ENCODE peak calls at places on chromosomes 3 and 15, in ten cellular contexts. J is body of pancreas, W is brain microvascular endothelial cell, S is breast epithelium, T is esophagus squamous epithelium, Z is left ventricle myocardium inferior, G is BJ, C is astrocyte, U is upper lobe of right lung, B is A673. N is an unnamed sample. For H3K27me3, the result is how much of the 10 kb centered on the place peaks cover.

GRCh38 chr3:190424478-190425439 is 24.9 kb downstream of the TMEM207 start:
- DNase-seq in J (peak), W (peak), S (peak), T (no peak), Z (peak), G (no peak), C (peak), U (peak), B (peak), N (peak)

GRCh38 chr3:3110299-3110630 is at the start of gene IL5RA:
- DNase-seq in J (no peak), W (no peak), S (no peak), T (no peak), Z (no peak), G (no peak), C (no peak), U (no peak), B (no peak), N (no peak)

GRCh38 chr3:119413603-119414280 is 49.7 kb downstream of the TMEM39A start:
- DNase-seq in J (no peak), W (no peak), S (no peak), T (no peak), Z (no peak), G (no peak), C (no peak), U (no peak), B (peak), N (no peak)

GRCh38 chr3:176755977-176756376 is 441.3 kb downstream of the TBL1XR1 start:
- DNase-seq in J (no peak), W (no peak), S (no peak), T (no peak), Z (no peak), G (no peak), C (no peak), U (no peak), B (no peak), N (no peak)

GRCh38 chr3:178597388-178597787 is 61.2 kb downstream of the KCNMB2 start:
- DNase-seq in J (no peak), W (no peak), S (no peak), T (no peak), Z (no peak), G (no peak), C (no peak), U (no peak), B (no peak), N (no peak)

GRCh38 chr3:180855364-180855763 is 57.1 kb upstream of the FXR1 start:
- DNase-seq in J (no peak), W (no peak), S (no peak), T (no peak), Z (no peak), G (no peak), C (no peak), U (no peak), B (peak), N (no peak)

GRCh38 chr3:114660808-114661207 is 367.0 kb downstream of the TIGIT start:
- DNase-seq in J (no peak), W (no peak), S (no peak), T (no peak), Z (no peak), G (no peak), C (no peak), U (no peak), B (no peak), N (no peak)

GRCh38 chr3:135736740-135737139 is 228.8 kb upstream of the PPP2R3A start:
- DNase-seq in J (no peak), W (peak), S (no peak), T (no peak), Z (no peak), G (no peak), C (no peak), U (no peak), B (peak), N (no peak)

GRCh38 chr3:11914041-11914440 is 67.4 kb upstream of the TAMM41 start:
- DNase-seq in J (no peak), W (no peak), S (no peak), T (no peak), Z (no peak), G (no peak), C (no peak), U (peak), B (no peak), N (peak)

GRCh38 chr15:101539930-101540329 is 50.4 kb upstream of the PCSK6 start:
- DNase-seq in J (no peak), W (no peak), S (no peak), T (no peak), Z (no peak), G (no peak), C (no peak), U (no peak), B (no peak), N (no peak)

GRCh38 chr15:74781673-74782595 is at the start of gene CSK:
- DNase-seq in J (peak), W (no peak), S (no peak), T (no peak), Z (peak), G (no peak), C (no peak), U (peak), B (peak), N (peak)

GRCh38 chr3:175193815-175194518 is 334.8 kb downstream of the NAALADL2 start:
- DNase-seq in J (no peak), W (no peak), S (no peak), T (no peak), Z (no peak), G (no peak), C (peak), U (no peak), B (no peak), N (no peak)

GRCh38 chr3:134407247-134407640 is 33.0 kb upstream of the AMOTL2 start:
- DNase-seq in J (no peak), W (no peak), S (no peak), T (no peak), Z (no peak), G (no peak), C (no peak), U (no peak), B (no peak), N (no peak)

GRCh38 chr3:123993818-123994217 is 1.9 kb upstream of the ROPN1 start:
- DNase-seq in J (no peak), W (no peak), S (no peak), T (no peak), Z (no peak), G (no peak), C (no peak), U (no peak), B (no peak), N (no peak)

GRCh38 chr15:56042982-56043980 is 49.9 kb upstream of the NEDD4 start:
- DNase-seq in J (no peak), W (no peak), S (no peak), T (no peak), Z (no peak), G (no peak), C (no peak), U (no peak), B (peak), N (no peak)

GRCh38 chr15:68230157-68231100 is 901 bp upstream of the CLN6 start:
- DNase-seq in J (peak), W (no peak), S (no peak), T (no peak), Z (no peak), G (no peak), C (no peak), U (no peak), B (no peak), N (peak)

GRCh38 chr3:172808969-172809546 is 58.5 kb downstream of the ECT2 start:
- DNase-seq in J (no peak), W (peak), S (no peak), T (no peak), Z (no peak), G (no peak), C (peak), U (no peak), B (peak), N (no peak)

GRCh38 chr15:62782100-62782791 is 260.3 kb upstream of the TPM1 start:
- DNase-seq in J (peak), W (peak), S (peak), T (no peak), Z (peak), G (no peak), C (peak), U (no peak), B (peak), N (peak)

GRCh38 chr3:29335438-29335837 is 54.6 kb downstream of the RBMS3 start:
- DNase-seq in J (peak), W (peak), S (peak), T (no peak), Z (peak), G (peak), C (peak), U (peak), B (peak), N (peak)

GRCh38 chr3:6860911-6861330 is at the start of gene GRM7:
- DNase-seq in J (no peak), W (no peak), S (no peak), T (no peak), Z (no peak), G (no peak), C (peak), U (no peak), B (no peak), N (no peak)

GRCh38 chr3:122374034-122374433 is 9.0 kb downstream of the MIX23 start:
- DNase-seq in J (no peak), W (no peak), S (no peak), T (no peak), Z (no peak), G (no peak), C (no peak), U (no peak), B (no peak), N (no peak)

GRCh38 chr3:41117398-41117870 is 81.9 kb upstream of the CTNNB1 start:
- DNase-seq in J (peak), W (peak), S (peak), T (peak), Z (peak), G (peak), C (peak), U (peak), B (peak), N (peak)

GRCh38 chr3:65524544-65525070 is 514.1 kb downstream of the MAGI1 start:
- DNase-seq in J (no peak), W (no peak), S (no peak), T (no peak), Z (no peak), G (no peak), C (no peak), U (no peak), B (no peak), N (no peak)

GRCh38 chr3:134079111-134079531 is 49.4 kb upstream of the SLCO2A1 start:
- DNase-seq in J (no peak), W (no peak), S (no peak), T (no peak), Z (no peak), G (no peak), C (no peak), U (no peak), B (no peak), N (no peak)

GRCh38 chr3:130992344-130992743 is 34.3 kb downstream of the ASTE1 start:
- DNase-seq in J (no peak), W (no peak), S (no peak), T (no peak), Z (no peak), G (no peak), C (no peak), U (no peak), B (no peak), N (no peak)

GRCh38 chr3:58084788-58085543 is 76.7 kb downstream of the FLNB start:
- DNase-seq in J (no peak), W (no peak), S (no peak), T (no peak), Z (no peak), G (no peak), C (no peak), U (no peak), B (no peak), N (no peak)

GRCh38 chr3:27800261-27800660 is 78.1 kb upstream of the EOMES start:
- DNase-seq in J (no peak), W (no peak), S (no peak), T (no peak), Z (no peak), G (no peak), C (no peak), U (no peak), B (no peak), N (no peak)

GRCh38 chr15:88023956-88024355 is 232.6 kb downstream of the NTRK3 start:
- DNase-seq in J (no peak), W (no peak), S (no peak), T (no peak), Z (no peak), G (no peak), C (peak), U (no peak), B (no peak), N (no peak)
- H3K27me3 ChIP-seq in J (under half), W (under half), S (under half), T (under half), Z (under half), G (under half), C (under half), U (under half), B (under half), N (under half)

GRCh38 chr15:23823508-23823907 is 136.4 kb upstream of the NDN start:
- DNase-seq in J (no peak), W (no peak), S (no peak), T (no peak), Z (no peak), G (no peak), C (no peak), U (no peak), B (no peak), N (no peak)
- TF ChIP-seq CTCF in J (no peak), W (no peak), S (no peak), T (no peak), Z (no peak), G (no peak), C (no peak), U (no peak), B (no peak), N (no peak)

GRCh38 chr3:43998374-43998840 is 243.3 kb upstream of the TOPAZ1 start:
- DNase-seq in J (no peak), W (no peak), S (no peak), T (no peak), Z (no peak), G (no peak), C (no peak), U (no peak), B (peak), N (no peak)

GRCh38 chr3:44000586-44000985 is 241.1 kb upstream of the TOPAZ1 start:
- DNase-seq in J (no peak), W (no peak), S (no peak), T (no peak), Z (no peak), G (no peak), C (peak), U (no peak), B (no peak), N (no peak)

GRCh38 chr3:43997788-43998373 is 243.8 kb upstream of the TOPAZ1 start:
- DNase-seq in J (no peak), W (no peak), S (no peak), T (no peak), Z (no peak), G (no peak), C (no peak), U (no peak), B (peak), N (no peak)

GRCh38 chr3:43999920-44000319 is 241.8 kb upstream of the TOPAZ1 start:
- DNase-seq in J (no peak), W (no peak), S (no peak), T (no peak), Z (no peak), G (no peak), C (no peak), U (no peak), B (no peak), N (no peak)

GRCh38 chr3:43998841-43999805 is 242.6 kb upstream of the TOPAZ1 start:
- DNase-seq in J (no peak), W (peak), S (no peak), T (no peak), Z (no peak), G (no peak), C (no peak), U (peak), B (peak), N (no peak)
- H3K27me3 ChIP-seq in J (under half), W (under half), S (under half), T (half or more), Z (half or more), G (under half), C (under half), U (half or more), B (under half), N (half or more)

GRCh38 chr15:82749951-82750830 is 40.5 kb upstream of the AP3B2 start:
- DNase-seq in J (peak), W (peak), S (peak), T (peak), Z (peak), G (peak), C (peak), U (peak), B (peak), N (peak)
- TF ChIP-seq CTCF in J (no peak), W (no peak), S (no peak), T (no peak), Z (no peak), G (no peak), C (peak), U (no peak), B (no peak), N (no peak)

DNA sequence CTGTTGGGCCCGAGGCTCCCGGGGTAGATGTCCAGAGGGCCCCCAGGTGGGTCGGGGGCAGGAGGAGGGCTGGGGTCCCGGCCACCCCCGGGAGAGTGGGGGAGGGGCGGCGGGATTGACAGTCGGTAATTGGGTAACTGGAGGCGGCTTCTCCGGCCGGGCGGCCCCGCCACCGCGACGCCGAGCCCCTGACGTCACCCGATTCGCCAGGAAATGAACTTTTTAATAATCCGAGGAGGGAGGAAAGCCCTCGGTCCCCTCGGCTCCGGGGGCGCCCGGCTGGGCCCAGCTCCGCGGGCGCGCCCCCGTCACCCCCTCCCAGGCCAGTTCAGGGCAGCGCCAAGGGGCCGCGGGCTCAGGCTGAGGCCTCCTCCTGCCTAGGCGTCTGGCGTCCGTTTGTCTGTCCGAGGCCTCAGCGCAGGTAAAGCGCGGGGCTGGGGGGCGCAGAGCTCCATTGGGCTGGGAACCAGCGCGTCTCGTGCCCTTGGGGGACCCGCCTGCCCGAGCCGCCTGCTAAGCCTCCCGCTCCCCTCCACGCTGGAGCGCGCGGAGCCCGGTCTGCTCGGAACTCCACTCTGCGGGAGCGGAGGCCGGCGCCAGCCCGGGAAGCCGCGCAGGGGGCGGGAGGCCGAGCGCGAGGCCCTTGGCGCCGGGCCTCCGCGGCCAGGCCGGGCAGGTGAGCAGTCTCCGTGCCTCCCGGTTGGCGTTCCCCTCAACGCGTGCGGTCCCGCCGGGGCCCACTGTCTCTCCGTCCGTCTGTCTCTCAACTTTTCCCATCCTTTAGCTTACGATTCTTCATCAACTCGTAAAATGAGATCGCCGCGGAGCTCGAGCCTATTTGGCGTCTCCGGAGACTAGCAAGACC is 3.8 kb downstream of the GATA2 start:
- DNase-seq in J (peak), W (no peak), S (no peak), T (no peak), Z (peak), G (no peak), C (no peak), U (peak), B (peak), N (no peak)
- H3K27me3 ChIP-seq in J (under half), W (half or more), S (under half), T (half or more), Z (half or more), G (under half), C (half or more), U (half or more), B (under half), N (half or more)